ENCODE peak calls at places on chromosome 9, in six cellular contexts. A is tibial nerve, Q is psoas muscle, N is HCT116, Y is neural progenitor cell, Z is ovary. K is an unnamed sample.

GRCh38 chr9:124450241-124450924 is at the start of gene ADGRD2:
- DNase-seq in Z (peak; percentile 16), Y (peak; percentile 89), A (no peak), N (no peak), Q (no peak), K (no peak)

GRCh38 chr9:135343733-135344522 is 135.7 kb upstream of the PPP1R26 start:
- DNase-seq in Z (peak; percentile 52), Y (peak; percentile 90), N (peak; percentile 10), A (peak; percentile 16), Q (peak; percentile 57), K (peak; percentile 64)

GRCh38 chr9:22654833-22655232 is 208.2 kb downstream of the DMRTA1 start:
- DNase-seq in N (no peak), A (no peak), Q (no peak), Y (no peak), Z (no peak), K (no peak)

GRCh38 chr9:37953775-37954437 is 50.0 kb upstream of the SLC25A51 start:
- DNase-seq in Y (no peak), N (peak; percentile 87), Q (peak; percentile 51), Z (peak; percentile 67), A (no peak), K (peak; percentile 92)

GRCh38 chr9:86242012-86242411 is 17.4 kb downstream of the C9orf153 start:
- DNase-seq in Q (no peak), N (no peak), A (no peak), Z (no peak), Y (peak; percentile 13), K (no peak)

GRCh38 chr9:95409650-95410426 is 92.3 kb upstream of the FANCC start:
- DNase-seq in N (peak; percentile 23), Q (no peak), A (peak; percentile 10), Y (no peak), Z (no peak), K (no peak)

GRCh38 chr9:124764774-124765438 is 6.2 kb downstream of the NR6A1 start:
- DNase-seq in Z (no peak), Y (no peak), A (no peak), N (no peak), Q (no peak), K (no peak)

GRCh38 chr9:131833906-131834305 is 94.0 kb upstream of the RAPGEF1 start:
- DNase-seq in A (no peak), Y (no peak), Z (no peak), N (no peak), Q (no peak), K (no peak)

GRCh38 chr9:36399980-36400331 is at the start of gene RNF38:
- DNase-seq in Q (no peak), A (no peak), Y (no peak), N (no peak), Z (no peak), K (no peak)

GRCh38 chr9:4934976-4935672 is 49.9 kb upstream of the JAK2 start:
- DNase-seq in Z (no peak), N (no peak), Y (peak; percentile 77), A (no peak), Q (no peak), K (no peak)

GRCh38 chr9:33924978-33925797 is 108.2 kb downstream of the UBE2R2 start:
- DNase-seq in A (peak; percentile 75), Q (no peak), Z (peak; percentile 53), N (peak; percentile 16), Y (peak; percentile 80), K (no peak)

GRCh38 chr9:125650271-125650737 is 56.7 kb downstream of the MAPKAP1 start:
- DNase-seq in A (no peak), Z (no peak), N (no peak), Q (no peak), Y (no peak), K (no peak)

GRCh38 chr9:132194508-132194907 is 32.6 kb downstream of the NTNG2 start:
- DNase-seq in Z (no peak), Q (no peak), A (no peak), N (no peak), Y (no peak), K (no peak)

GRCh38 chr9:16485155-16485554 is 385.3 kb downstream of the BNC2 start:
- DNase-seq in Z (no peak), N (no peak), Q (no peak), Y (no peak), A (no peak), K (no peak)

GRCh38 chr9:93031629-93032431 is 26.7 kb upstream of the SUSD3 start:
- DNase-seq in N (no peak), Q (no peak), A (no peak), Z (no peak), Y (no peak), K (no peak)

GRCh38 chr9:22307013-22307711 is 139.5 kb upstream of the DMRTA1 start:
- DNase-seq in Y (peak; percentile 85), Q (no peak), Z (no peak), N (peak; percentile 54), A (peak; percentile 15), K (no peak)

GRCh38 chr9:127293314-127293713 is 28.7 kb downstream of the GARNL3 start:
- DNase-seq in N (no peak), A (peak; percentile 40), Q (no peak), Z (no peak), Y (no peak), K (no peak)

GRCh38 chr9:127292415-127292814 is 27.8 kb downstream of the GARNL3 start:
- DNase-seq in Z (no peak), Y (no peak), N (no peak), Q (no peak), A (no peak), K (no peak)

GRCh38 chr9:127291379-127291778 is 26.8 kb downstream of the GARNL3 start:
- DNase-seq in Z (no peak), A (no peak), N (no peak), Y (no peak), Q (no peak), K (no peak)

GRCh38 chr9:127293767-127294166 is 29.2 kb downstream of the GARNL3 start:
- DNase-seq in Y (no peak), N (no peak), A (no peak), Q (no peak), Z (no peak), K (no peak)

DNA sequence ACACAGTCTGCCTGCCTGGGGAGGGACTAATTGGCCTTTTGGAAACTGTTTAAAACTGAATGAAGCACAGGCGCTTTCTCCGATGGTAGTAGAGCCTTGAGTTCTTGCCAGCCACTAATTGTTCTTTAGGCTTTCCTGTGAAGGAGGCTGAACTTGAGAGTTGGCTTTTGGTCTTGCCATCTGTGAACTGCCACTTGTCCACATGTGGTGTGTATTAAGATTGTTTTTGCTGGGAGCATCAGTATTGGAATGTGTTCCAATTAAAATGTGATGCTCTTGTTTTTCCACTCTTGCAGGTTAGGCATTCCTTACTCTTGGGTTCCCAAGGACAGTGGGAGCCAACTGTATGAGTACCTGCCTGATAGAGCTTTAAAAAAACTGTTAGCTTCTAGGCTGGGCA is 26.1 kb downstream of the GARNL3 start:
- DNase-seq in Y (no peak), N (no peak), Q (no peak), A (no peak), Z (no peak), K (no peak)
- H3K27ac ChIP-seq in Y (no peak overlapping the region), N (no peak overlapping the region), Q (no peak overlapping the region), A (no peak overlapping the region), Z (no peak overlapping the region), K (no peak overlapping the region)

GRCh38 chr9:134291961-134292871 is 34.0 kb upstream of the RXRA start:
- DNase-seq in Q (peak; percentile 7), A (no peak), Y (no peak), Z (no peak), N (no peak), K (no peak)

GRCh38 chr9:134295101-134295745 is 31.0 kb upstream of the RXRA start:
- DNase-seq in Z (no peak), A (no peak), Q (peak; percentile 11), N (no peak), Y (no peak), K (no peak)

GRCh38 chr9:134294228-134295071 is 31.8 kb upstream of the RXRA start:
- DNase-seq in Y (peak; percentile 66), A (peak; percentile 27), N (no peak), Z (no peak), Q (peak; percentile 62), K (no peak)

GRCh38 chr9:134293031-134293521 is 33.2 kb upstream of the RXRA start:
- DNase-seq in N (no peak), Z (no peak), Q (peak; percentile 9), A (no peak), Y (no peak), K (no peak)

GRCh38 chr9:134293576-134294227 is 32.6 kb upstream of the RXRA start:
- DNase-seq in Q (peak; percentile 37), Z (no peak), A (no peak), Y (no peak), N (no peak), K (no peak)
- H3K9me3 ChIP-seq in Q (no peaks in the 10 kb centered on the region), Z (no peaks in the 10 kb centered on the region), A (no peaks in the 10 kb centered on the region), Y (no peaks in the 10 kb centered on the region), N (no peaks in the 10 kb centered on the region), K (no peaks in the 10 kb centered on the region)

DNA sequence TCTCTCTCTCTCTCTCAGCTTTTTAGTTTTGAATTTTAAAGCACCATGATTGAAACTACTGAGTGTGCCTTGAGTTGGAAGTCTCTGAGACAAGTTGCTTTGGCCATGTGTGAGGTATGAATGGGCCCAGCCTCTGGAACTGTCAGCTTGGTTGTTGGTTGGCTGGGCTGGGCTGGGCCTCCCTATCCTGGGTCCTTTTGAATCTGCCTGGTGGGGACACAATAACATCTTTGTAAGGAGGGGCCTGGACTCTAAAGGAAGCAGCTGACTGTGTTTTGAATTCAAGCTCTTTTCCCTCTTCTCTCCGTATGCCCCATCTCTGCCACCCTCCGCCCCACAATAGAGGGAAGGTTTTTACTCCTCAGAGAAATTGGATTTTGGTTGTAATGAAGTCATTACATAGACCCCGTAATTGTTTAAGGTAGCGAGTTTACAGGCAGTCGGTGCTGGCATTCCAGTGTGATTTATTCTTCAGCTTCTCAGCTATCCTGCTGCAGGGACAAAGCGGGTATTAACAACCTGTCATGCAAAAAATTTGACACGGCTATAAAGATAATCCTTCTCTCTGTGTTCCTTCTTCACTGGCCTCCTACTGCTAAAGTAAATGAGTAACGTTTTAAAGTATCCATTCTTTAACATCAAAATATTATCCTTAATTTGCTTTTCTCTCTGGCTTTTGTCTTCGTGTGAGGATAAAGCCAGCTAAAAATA is 105.4 kb downstream of the DAPK1 start:
- DNase-seq in Z (no peak), A (no peak), Q (no peak), N (no peak), Y (peak; percentile 25), K (no peak)
- H3K4me1 ChIP-seq in Z (peaks cover 21% of the 10 kb centered on the region), A (no peaks in the 10 kb centered on the region), Q (peaks cover 7% of the 10 kb centered on the region), N (no peaks in the 10 kb centered on the region), Y (peaks cover 36% of the 10 kb centered on the region), K (peaks cover 30% of the 10 kb centered on the region)

GRCh38 chr9:13967011-13967410 is 346.9 kb downstream of the NFIB start:
- DNase-seq in A (no peak), Q (no peak), Y (peak; percentile 47), Z (no peak), N (no peak), K (no peak)
- H3K27ac ChIP-seq in A (no peak overlapping the region), Q (no peak overlapping the region), Y (no peak overlapping the region), Z (no peak overlapping the region), N (no peak overlapping the region), K (no peak overlapping the region)